ENCODE peak calls at places on chromosomes 12 and 14, in seven cellular contexts. G is lung, Y is body of pancreas, Q is fibroblast of lung, O is adrenal gland, R is SK-N-SH, T is right lobe of liver. B is an unnamed sample.

GRCh38 chr14:86672071-86672470 is 1142.1 kb downstream of the FLRT2 start:
- DNase-seq in G (no peak), Y (no peak), Q (no peak), O (no peak), R (no peak), T (no peak), B (no peak)

GRCh38 chr14:61129168-61129745 is 148.2 kb downstream of the SLC38A6 start:
- DNase-seq in G (no peak), Y (no peak), Q (no peak), O (no peak), R (no peak), T (no peak), B (no peak)

GRCh38 chr14:69716483-69717187 is 50.3 kb upstream of the SRSF5 start:
- DNase-seq in G (no peak), Y (no peak), Q (peak), O (no peak), R (no peak), T (no peak), B (no peak)

GRCh38 chr14:77979666-77980351 is 179.9 kb downstream of the ADCK1 start:
- DNase-seq in G (no peak), Y (no peak), Q (peak), O (no peak), R (peak), T (no peak), B (peak)

GRCh38 chr12:48165089-48166031 is 8.0 kb upstream of the ASB8 start:
- DNase-seq in G (no peak), Y (peak), Q (peak), O (peak), R (peak), T (no peak), B (no peak)

GRCh38 chr12:43337571-43338497 is 214.2 kb downstream of the ADAMTS20 start:
- DNase-seq in G (no peak), Y (no peak), Q (peak), O (no peak), R (no peak), T (no peak), B (no peak)

GRCh38 chr14:30440986-30441385 is 118.0 kb upstream of the G2E3 start:
- DNase-seq in G (no peak), Y (no peak), Q (no peak), O (no peak), R (no peak), T (no peak), B (no peak)

GRCh38 chr14:21917699-21918436 is 244.2 kb upstream of the OR4E1 start:
- DNase-seq in G (no peak), Y (peak), Q (peak), O (no peak), R (peak), T (no peak), B (no peak)

GRCh38 chr12:109477185-109477962 is at the start of the genes KCTD10 and UBE3B:
- DNase-seq in G (peak), Y (peak), Q (peak), O (peak), R (peak), T (peak), B (peak)

GRCh38 chr12:42574879-42575278 is 14.7 kb downstream of the PRICKLE1 start:
- DNase-seq in G (no peak), Y (no peak), Q (no peak), O (no peak), R (no peak), T (no peak), B (no peak)

GRCh38 chr12:5511644-5512584 is 80.0 kb downstream of the NTF3 start:
- DNase-seq in G (no peak), Y (no peak), Q (peak), O (no peak), R (peak), T (peak), B (peak)

GRCh38 chr12:38880288-38880687 is 25.1 kb downstream of the CPNE8 start:
- DNase-seq in G (no peak), Y (no peak), Q (no peak), O (no peak), R (peak), T (peak), B (no peak)

GRCh38 chr12:80857311-80857710 is 80.4 kb downstream of the LIN7A start:
- DNase-seq in G (no peak), Y (no peak), Q (peak), O (no peak), R (no peak), T (no peak), B (no peak)

DNA sequence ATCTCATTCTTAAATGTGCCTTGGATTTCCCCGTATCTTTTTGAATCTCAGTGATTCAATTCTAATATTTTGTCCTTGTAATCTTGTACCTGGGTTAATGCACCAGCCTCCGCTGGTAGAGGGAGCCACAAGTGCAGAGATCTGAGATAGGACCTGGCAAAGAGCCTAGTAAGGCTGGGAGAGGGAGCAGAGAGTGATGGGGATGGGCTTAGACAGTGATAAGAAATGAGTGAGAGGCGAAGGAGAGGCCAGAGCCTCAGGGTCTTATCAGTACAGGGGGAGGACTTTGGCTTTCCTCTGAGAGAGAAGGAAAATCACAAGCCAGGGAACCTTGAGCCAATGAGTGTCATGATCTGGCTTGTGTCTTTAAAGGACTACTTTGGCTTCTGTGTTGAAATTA is 30.5 kb upstream of the LMNTD1 start:
- DNase-seq in G (no peak), Y (peak), Q (peak), O (peak), R (peak), T (peak), B (no peak)
- TF ChIP-seq CTCF in G (no peak), Y (peak), Q (no peak), O (peak), R (peak), T (peak), B (no peak)

DNA sequence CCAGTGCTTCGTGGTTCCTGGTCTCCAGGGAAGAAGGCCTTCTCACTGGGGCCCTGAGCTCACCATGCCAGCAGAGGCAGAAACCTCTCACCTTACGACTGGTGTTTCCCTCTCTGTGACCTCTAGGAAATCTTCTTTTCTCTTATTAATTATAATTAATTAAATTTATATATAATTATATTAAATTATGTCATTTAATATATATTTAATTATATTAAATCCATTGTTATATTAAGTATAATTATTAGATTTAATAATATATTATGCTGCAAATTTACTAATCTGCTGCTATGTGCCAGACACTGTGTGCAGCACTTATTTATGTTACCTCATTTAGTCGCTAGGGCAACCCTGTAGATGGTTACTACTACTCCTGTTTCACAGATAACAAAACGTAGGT is 70.3 kb upstream of the MBIP start:
- DNase-seq in G (no peak), Y (no peak), Q (no peak), O (no peak), R (no peak), T (no peak), B (no peak)
- TF ChIP-seq CTCF in G (no peak), Y (no peak), Q (no peak), O (no peak), R (no peak), T (no peak), B (no peak)

GRCh38 chr12:123960029-123960428 is 12.6 kb downstream of the CCDC92 start:
- DNase-seq in G (no peak), Y (no peak), Q (no peak), O (no peak), R (no peak), T (no peak), B (no peak)
- TF ChIP-seq CTCF in G (no peak), Y (no peak), Q (no peak), O (no peak), R (no peak), T (no peak), B (no peak)

GRCh38 chr14:104563742-104564615 is 15.6 kb upstream of the C14orf180 start:
- DNase-seq in G (peak), Y (peak), Q (peak), O (peak), R (peak), T (peak), B (no peak)
- TF ChIP-seq CTCF in G (peak), Y (peak), Q (peak), O (peak), R (peak), T (peak), B (peak)

GRCh38 chr14:63308723-63309317 is 9.9 kb downstream of the GPHB5 start:
- DNase-seq in G (no peak), Y (no peak), Q (peak), O (no peak), R (peak), T (no peak), B (no peak)
- TF ChIP-seq CTCF in G (no peak), Y (peak), Q (peak), O (no peak), R (peak), T (peak), B (peak)

GRCh38 chr12:19458733-19459132 is 19.4 kb downstream of the AEBP2 start:
- DNase-seq in G (no peak), Y (no peak), Q (no peak), O (no peak), R (no peak), T (no peak), B (no peak)

GRCh38 chr12:19465711-19466110 is 26.4 kb downstream of the AEBP2 start:
- DNase-seq in G (no peak), Y (no peak), Q (no peak), O (no peak), R (no peak), T (no peak), B (no peak)

GRCh38 chr12:19461986-19462385 is 22.7 kb downstream of the AEBP2 start:
- DNase-seq in G (no peak), Y (no peak), Q (no peak), O (peak), R (peak), T (no peak), B (no peak)

GRCh38 chr12:19457561-19457960 is 18.3 kb downstream of the AEBP2 start:
- DNase-seq in G (no peak), Y (no peak), Q (no peak), O (no peak), R (no peak), T (no peak), B (no peak)

DNA sequence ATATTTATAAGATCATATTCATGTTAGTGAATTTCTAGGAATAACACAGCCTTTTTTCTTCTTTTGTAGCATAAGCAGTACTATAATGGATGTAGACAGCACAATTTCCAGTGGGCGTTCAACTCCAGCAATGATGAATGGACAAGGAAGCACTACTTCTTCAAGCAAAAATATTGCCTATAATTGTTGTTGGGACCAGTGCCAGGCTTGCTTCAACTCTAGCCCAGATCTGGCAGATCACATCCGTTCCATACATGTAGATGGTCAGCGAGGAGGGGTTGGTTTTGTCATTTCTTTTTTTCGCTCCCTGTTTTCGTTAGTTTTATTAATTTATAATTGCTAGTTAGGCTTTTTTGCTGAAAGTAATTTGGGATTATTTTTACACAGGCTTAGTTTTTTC is 23.1 kb downstream of the AEBP2 start:
- DNase-seq in G (no peak), Y (no peak), Q (no peak), O (no peak), R (peak), T (no peak), B (no peak)
- TF ChIP-seq CTCF in G (no peak), Y (no peak), Q (no peak), O (no peak), R (no peak), T (no peak), B (no peak)

DNA sequence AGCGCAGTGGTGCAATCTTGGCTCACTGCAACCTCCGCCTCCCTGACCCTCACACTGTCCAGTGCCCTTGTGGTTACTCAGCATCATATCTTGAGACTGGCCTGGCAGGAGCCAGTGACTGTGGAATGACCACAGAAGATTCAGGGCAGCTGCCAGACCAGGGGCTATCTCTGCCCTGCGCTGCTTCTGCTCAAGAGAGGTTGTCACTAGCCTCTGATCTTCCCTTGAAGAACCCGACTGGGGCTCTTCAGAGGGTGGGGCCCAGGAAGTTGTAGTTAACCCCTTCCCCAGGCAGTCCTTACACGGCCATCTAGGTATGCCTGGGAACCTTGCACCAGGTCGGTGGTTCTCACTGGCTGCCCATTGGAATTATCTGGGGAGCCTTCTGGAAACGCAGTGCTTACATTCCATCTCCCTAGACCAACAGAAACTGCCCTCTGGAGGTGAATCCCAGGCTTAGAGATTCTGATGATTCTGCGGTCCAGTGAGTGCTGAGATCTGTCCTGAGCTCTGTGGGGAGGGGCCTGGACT is 41.4 kb downstream of the PLEKHG3 start:
- DNase-seq in G (no peak), Y (no peak), Q (no peak), O (no peak), R (no peak), T (no peak), B (no peak)
- TF ChIP-seq CTCF in G (no peak), Y (no peak), Q (no peak), O (no peak), R (no peak), T (no peak), B (peak)

GRCh38 chr12:52699373-52699772 is 4.0 kb downstream of the KRT77 start:
- DNase-seq in G (no peak), Y (no peak), Q (no peak), O (no peak), R (no peak), T (no peak), B (no peak)

GRCh38 chr12:52695039-52695438 is 8.3 kb downstream of the KRT77 start:
- DNase-seq in G (no peak), Y (no peak), Q (no peak), O (no peak), R (no peak), T (no peak), B (no peak)

GRCh38 chr12:52698634-52699340 is 4.5 kb downstream of the KRT77 start:
- DNase-seq in G (no peak), Y (no peak), Q (no peak), O (no peak), R (no peak), T (no peak), B (no peak)

GRCh38 chr12:52696588-52696987 is 6.7 kb downstream of the KRT77 start:
- DNase-seq in G (no peak), Y (no peak), Q (no peak), O (no peak), R (no peak), T (no peak), B (no peak)

DNA sequence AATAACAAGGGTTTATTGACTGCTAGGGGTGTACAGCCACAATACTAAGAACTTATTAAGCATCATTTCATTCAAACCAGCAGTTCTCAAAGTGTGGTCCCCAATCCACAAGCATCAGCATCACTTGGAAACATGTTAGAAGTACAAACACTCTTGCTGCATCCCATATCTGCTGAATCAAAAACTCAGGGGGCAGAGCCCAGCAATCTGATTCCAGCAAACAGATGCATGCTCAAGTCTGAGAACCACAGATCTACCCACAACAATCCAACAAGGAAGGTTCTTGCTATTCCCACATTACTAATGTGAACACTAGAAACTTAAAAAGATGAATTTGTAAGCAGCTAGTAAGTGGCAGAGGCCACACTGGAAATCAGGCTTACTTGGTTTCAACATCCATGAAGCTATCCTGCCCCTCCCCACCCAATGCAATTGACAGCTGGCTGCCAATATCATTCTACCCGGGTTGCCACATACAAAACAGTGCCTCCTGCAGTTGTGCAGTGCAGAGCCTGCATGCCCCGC is 6.2 kb downstream of the KRT77 start:
- DNase-seq in G (no peak), Y (no peak), Q (no peak), O (no peak), R (no peak), T (no peak), B (no peak)
- TF ChIP-seq CTCF in G (no peak), Y (no peak), Q (no peak), O (no peak), R (no peak), T (no peak), B (no peak)

B was measured in osteocyte.